ENCODE peak calls at places on chromosomes 4 and X, in seven cellular contexts. X, T, F, O, L, E and P are unnamed samples.

GRCh38 chr4:35252866-35253265 is 991.4 kb downstream of the ARAP2 start:
- DNase-seq in F (no peak), O (no peak), E (no peak), X (no peak), T (no peak), L (no peak), P (no peak)

GRCh38 chrX:41335590-41336331 is 1.8 kb downstream of the DDX3X start:
- DNase-seq in T (no peak), X (no peak), O (no peak), L (peak), E (no peak), F (no peak), P (no peak)

GRCh38 chrX:46917634-46918033 is 5.4 kb downstream of the JADE3 start:
- DNase-seq in E (no peak), T (no peak), F (no peak), L (no peak), X (no peak), O (no peak), P (no peak)

GRCh38 chr4:55598641-55599040 is 6.6 kb upstream of the PDCL2 start:
- DNase-seq in L (no peak), T (no peak), E (no peak), F (no peak), O (no peak), X (no peak), P (no peak)

GRCh38 chr4:162952232-162952631 is 214.5 kb downstream of the NAF1 start:
- DNase-seq in X (no peak), L (no peak), E (peak), O (no peak), T (no peak), F (no peak), P (no peak)

GRCh38 chrX:67610282-67610681 is 66.5 kb downstream of the AR start:
- DNase-seq in X (no peak), E (no peak), O (no peak), T (no peak), L (no peak), F (no peak), P (no peak)

GRCh38 chr4:107131295-107131694 is 95.2 kb upstream of the DKK2 start:
- DNase-seq in L (peak), E (no peak), T (no peak), X (no peak), F (no peak), O (no peak), P (no peak)

GRCh38 chr4:90187148-90187884 is 60.1 kb downstream of the CCSER1 start:
- DNase-seq in X (no peak), T (no peak), E (no peak), O (no peak), F (no peak), L (no peak), P (no peak)

GRCh38 chr4:8702516-8703400 is 110.2 kb downstream of the CPZ start:
- DNase-seq in T (no peak), O (no peak), X (no peak), F (no peak), E (no peak), L (no peak), P (no peak)

GRCh38 chrX:101347859-101348451 is 587 bp downstream of the TIMM8A start:
- DNase-seq in L (peak), T (no peak), F (no peak), O (no peak), X (no peak), E (peak), P (no peak)

GRCh38 chrX:154649864-154650510 is 3.4 kb downstream of the CTAG2 start:
- DNase-seq in E (no peak), X (no peak), T (no peak), F (no peak), O (no peak), L (no peak), P (no peak)

GRCh38 chr4:87339440-87339839 is 16.8 kb upstream of the HSD17B13 start:
- DNase-seq in O (no peak), F (no peak), X (no peak), E (peak), T (no peak), L (peak), P (no peak)

GRCh38 chrX:40040686-40041461 is 56.9 kb downstream of the BCOR start:
- DNase-seq in O (no peak), E (peak), T (no peak), L (no peak), F (no peak), X (no peak), P (no peak)

GRCh38 chrX:48468693-48469691 is 1.1 kb downstream of the SLC38A5 start:
- DNase-seq in E (no peak), T (no peak), O (no peak), L (no peak), X (peak), F (no peak), P (peak)

GRCh38 chr4:154126276-154126675 is 337.4 kb upstream of the SFRP2 start:
- DNase-seq in T (no peak), F (no peak), X (no peak), L (no peak), O (no peak), E (no peak), P (no peak)

GRCh38 chr4:145933134-145933533 is 5.5 kb downstream of the ZNF827 start:
- DNase-seq in E (no peak), X (no peak), L (peak), T (no peak), F (no peak), O (no peak), P (no peak)

GRCh38 chr4:148094149-148094548 is 348.1 kb downstream of the NR3C2 start:
- DNase-seq in X (no peak), L (no peak), T (no peak), E (no peak), O (no peak), F (no peak), P (no peak)

GRCh38 chr4:142402925-142403324 is 443.2 kb downstream of the INPP4B start:
- DNase-seq in T (no peak), E (peak), O (no peak), X (no peak), F (no peak), L (peak), P (no peak)

GRCh38 chrX:1451676-1452496 is 823 bp downstream of the ASMTL start:
- DNase-seq in F (peak), L (no peak), T (peak), X (peak), E (no peak), O (no peak), P (no peak)

GRCh38 chr4:141140271-141141205 is 7.3 kb upstream of the RNF150 start:
- DNase-seq in T (no peak), E (no peak), F (no peak), L (no peak), X (no peak), O (no peak), P (no peak)

GRCh38 chrX:86935988-86936387 is 581.6 kb upstream of the KLHL4 start:
- DNase-seq in L (no peak), O (no peak), X (no peak), F (no peak), E (no peak), T (no peak), P (no peak)

GRCh38 chr4:175435437-175435836 is 376.6 kb downstream of the GPM6A start:
- DNase-seq in L (peak), X (peak), F (no peak), E (peak), T (peak), O (no peak), P (no peak)

GRCh38 chr4:32775049-32775448 is 2054.9 kb downstream of the PCDH7 start:
- DNase-seq in E (peak), T (no peak), L (peak), O (no peak), X (no peak), F (no peak), P (no peak)

GRCh38 chr4:97984545-97985131 is 158.6 kb downstream of the STPG2 start:
- DNase-seq in T (peak), O (no peak), L (no peak), E (no peak), X (peak), F (no peak), P (no peak)

GRCh38 chr4:121977251-121978168 is 25.6 kb upstream of the TRPC3 start:
- DNase-seq in L (peak), T (no peak), O (no peak), F (no peak), X (no peak), E (peak), P (peak)

GRCh38 chr4:146647615-146648383 is 9.1 kb downstream of the POU4F2 start:
- DNase-seq in F (peak), L (no peak), E (no peak), T (peak), X (peak), O (no peak), P (no peak)

GRCh38 chrX:115602729-115603389 is 41.9 kb downstream of the PLS3 start:
- DNase-seq in L (no peak), F (no peak), E (no peak), T (no peak), O (no peak), X (no peak), P (no peak)

GRCh38 chr4:128601992-128602695 is 207.4 kb upstream of the JADE1 start:
- DNase-seq in E (peak), L (peak), T (no peak), O (peak), F (no peak), X (no peak), P (no peak)

GRCh38 chrX:16445166-16445752 is 204.7 kb upstream of the S100G start:
- DNase-seq in L (peak), E (peak), O (no peak), F (no peak), X (peak), T (peak), P (peak)

GRCh38 chrX:150361070-150361776 is 1.9 kb upstream of the MAMLD1 start:
- DNase-seq in F (no peak), X (peak), L (no peak), E (no peak), T (peak), O (peak), P (peak)

GRCh38 chr4:1060121-1060520 is 48.7 kb downstream of the FGFRL1 start:
- DNase-seq in X (no peak), L (no peak), E (no peak), F (peak), T (no peak), O (no peak), P (no peak)

GRCh38 chrX:108699368-108699767 is 37.0 kb downstream of the IRS4 start:
- DNase-seq in L (peak), X (no peak), T (no peak), E (peak), F (no peak), O (no peak), P (peak)

GRCh38 chrX:72031118-72031517 is 100.6 kb downstream of the RTL5 start:
- DNase-seq in X (no peak), T (no peak), O (no peak), E (no peak), F (no peak), L (no peak), P (no peak)

DNA sequence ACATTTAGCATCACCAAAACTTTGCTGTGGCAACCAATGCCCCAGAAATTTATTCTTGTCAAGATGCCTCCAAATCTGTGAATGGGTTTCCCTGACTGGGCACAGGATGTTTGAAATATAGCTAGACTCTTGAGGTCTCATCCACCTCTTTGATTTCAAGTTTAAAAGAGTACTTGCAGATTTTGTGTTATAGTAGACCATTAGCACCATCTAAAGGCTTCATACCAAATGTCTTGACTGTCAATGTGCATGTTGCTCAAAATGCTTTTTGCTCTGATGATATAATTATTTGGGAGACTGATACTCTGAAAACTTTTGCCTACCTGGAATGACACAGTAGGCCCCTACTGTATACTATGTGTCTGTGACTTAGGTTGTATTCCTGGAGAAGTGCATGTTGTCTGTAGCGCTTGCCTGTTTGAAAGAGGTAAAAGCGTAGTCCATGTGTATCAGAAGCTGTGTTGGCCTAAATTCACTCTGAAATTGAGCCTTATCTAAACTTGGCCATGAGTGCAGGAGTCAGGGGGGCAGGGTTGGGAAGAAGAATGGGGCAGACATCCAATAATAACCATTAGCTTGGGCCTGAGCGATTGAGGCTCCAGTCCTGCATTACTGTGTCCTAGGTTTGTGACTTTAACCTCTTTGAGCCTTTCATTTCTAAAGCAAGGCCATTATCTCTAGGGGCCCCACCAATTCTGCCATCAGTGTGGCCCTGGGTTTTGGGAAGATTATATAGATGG is 33.8 kb downstream of the NDP start:
- DNase-seq in E (peak), F (no peak), L (peak), T (no peak), X (no peak), O (no peak), P (no peak)
- TF ChIP-seq CTCF in E (peak), F (no peak), L (no peak), T (no peak), X (no peak), O (no peak), P (no peak)

GRCh38 chr4:53571936-53572580 is 19.2 kb downstream of the LNX1 start:
- DNase-seq in L (no peak), O (no peak), T (no peak), F (no peak), E (no peak), X (no peak), P (no peak)
- TF ChIP-seq CTCF in L (no peak), O (no peak), T (no peak), F (no peak), E (no peak), X (no peak), P (no peak)

GRCh38 chr4:69830529-69831269 is 29.2 kb downstream of the SULT1E1 start:
- DNase-seq in L (peak), X (no peak), O (no peak), T (no peak), E (peak), F (no peak), P (no peak)
- TF ChIP-seq CTCF in L (no peak), X (no peak), O (no peak), T (no peak), E (peak), F (no peak), P (no peak)

GRCh38 chrX:9180623-9181022 is 146.7 kb upstream of the FAM9B start:
- DNase-seq in E (no peak), O (no peak), X (no peak), T (no peak), F (no peak), L (no peak), P (no peak)
- TF ChIP-seq CTCF in E (no peak), O (no peak), X (no peak), T (no peak), F (no peak), L (no peak), P (no peak)